ENCODE peak calls at places on chromosomes 16 and 17, in six cellular contexts. A is spleen; T is ovary; Z is astrocyte; S is tibial nerve; F is CD4-positive, CD25-positive, alpha-beta regulatory T cell. L is an unnamed sample.

GRCh38 chr17:82636626-82637598 is 11.3 kb downstream of the WDR45B start:
- DNase-seq in S (no peak), F (no peak), A (no peak), Z (no peak), T (no peak), L (no peak)

GRCh38 chr17:4739122-4740024 is at the start of the genes CXCL16 and ZMYND15:
- DNase-seq in A (peak; percentile 95), Z (peak; percentile 23), F (peak; percentile 44), T (peak; percentile 72), S (no peak), L (no peak)

GRCh38 chr17:32269377-32269776 is 3.7 kb downstream of the RHBDL3 start:
- DNase-seq in A (no peak), F (no peak), S (no peak), Z (no peak), T (no peak), L (no peak)

GRCh38 chr17:72699566-72699965 is 392.9 kb downstream of the SLC39A11 start:
- DNase-seq in S (no peak), T (no peak), Z (peak; percentile 64), A (no peak), F (no peak), L (no peak)

GRCh38 chr17:55607736-55608341 is 96.6 kb upstream of the SMIM36 start:
- DNase-seq in Z (peak; percentile 36), F (no peak), A (no peak), S (peak; percentile 40), T (peak; percentile 87), L (peak; percentile 84)

GRCh38 chr16:88406096-88407041 is 23.6 kb downstream of the ZNF469 start:
- DNase-seq in T (no peak), A (no peak), Z (no peak), F (no peak), S (no peak), L (no peak)

GRCh38 chr16:9666834-9667480 is 515.3 kb downstream of the GRIN2A start:
- DNase-seq in S (no peak), F (no peak), A (no peak), Z (no peak), T (no peak), L (no peak)

GRCh38 chr16:85935957-85936760 is 37.2 kb downstream of the IRF8 start:
- DNase-seq in T (no peak), S (no peak), A (peak; percentile 90), Z (peak; percentile 39), F (peak; percentile 71), L (no peak)

GRCh38 chr16:87426423-87427215 is 34.5 kb downstream of the MAP1LC3B start:
- DNase-seq in F (no peak), T (no peak), A (no peak), S (no peak), Z (no peak), L (no peak)

GRCh38 chr16:53913920-53914319 is 210.0 kb downstream of the FTO start:
- DNase-seq in A (no peak), T (no peak), S (no peak), F (peak; percentile 41), Z (no peak), L (no peak)

GRCh38 chr16:57507414-57508083 is 21.3 kb upstream of the DOK4 start:
- DNase-seq in T (no peak), A (no peak), F (no peak), S (no peak), Z (no peak), L (no peak)

GRCh38 chr17:73620414-73620813 is 23.8 kb downstream of the SDK2 start:
- DNase-seq in S (no peak), F (no peak), Z (no peak), A (no peak), T (no peak), L (no peak)

DNA sequence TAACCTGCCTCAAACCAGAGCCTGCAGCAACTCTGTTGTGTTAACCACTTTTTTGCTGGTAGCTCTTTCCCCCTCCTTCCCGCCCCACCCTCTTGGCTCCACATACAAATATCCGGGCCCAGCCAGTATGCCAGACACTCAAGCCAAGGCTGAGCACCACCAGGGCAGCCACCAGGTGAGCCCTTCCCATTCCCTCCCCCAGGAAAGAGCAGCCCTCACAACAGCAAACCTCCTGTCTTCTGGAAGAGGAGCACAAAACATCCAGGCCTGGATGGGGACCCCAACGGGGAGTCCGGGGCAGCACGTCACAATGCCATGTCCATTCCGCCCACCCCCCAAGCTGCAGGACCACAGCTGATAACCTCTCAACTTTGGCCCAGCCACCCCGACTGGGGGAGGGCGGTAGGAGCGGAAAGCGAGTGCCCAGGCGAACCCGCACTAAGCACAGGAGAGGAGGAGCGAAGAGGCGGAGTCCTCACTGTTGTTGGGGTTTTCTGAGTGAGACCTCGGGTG is 757 bp downstream of the ORMDL3 start:
- DNase-seq in S (no peak), F (peak; percentile 89), A (peak; percentile 89), Z (no peak), T (no peak), L (no peak)
- H3K4me1 ChIP-seq in S (no peaks in the 10 kb centered on the region), F (peaks cover 49% of the 10 kb centered on the region), A (peaks cover 81% of the 10 kb centered on the region), Z (peaks cover 51% of the 10 kb centered on the region), T (peaks cover 6% of the 10 kb centered on the region), L (peaks cover 38% of the 10 kb centered on the region)

DNA sequence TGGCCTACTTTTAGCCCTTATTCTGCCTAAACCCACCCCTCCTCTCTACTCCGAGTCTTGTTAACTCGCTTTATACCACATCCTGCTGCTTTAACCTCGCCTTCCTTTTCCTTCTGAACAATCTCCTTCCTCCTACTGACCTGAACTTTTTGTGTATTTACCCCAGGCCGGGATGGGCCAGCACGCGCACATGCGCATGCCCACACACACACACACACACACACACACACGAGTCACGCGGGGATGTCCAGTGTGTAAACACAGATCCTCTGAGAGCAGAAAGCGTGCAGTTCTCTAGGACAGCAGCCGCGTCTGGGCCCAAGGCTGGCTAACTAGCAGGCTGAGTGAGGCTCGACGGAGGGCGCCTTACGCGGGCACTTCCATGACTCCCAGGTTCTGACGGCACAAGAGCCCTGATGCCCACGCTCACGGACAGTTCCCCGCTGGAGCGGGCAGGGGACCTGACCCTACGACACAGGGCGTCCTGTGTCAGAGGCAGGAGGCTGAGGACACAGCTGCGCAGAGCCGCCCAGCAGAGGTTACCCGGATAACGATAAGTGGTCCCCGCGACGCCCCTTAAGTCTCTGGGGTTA is 610 bp downstream of the PIK3R5 start:
- DNase-seq in F (peak; percentile 79), A (peak; percentile 91), S (no peak), T (no peak), Z (no peak), L (no peak)
- H3K27ac ChIP-seq in F (peak overlapping the region; percentile 87), A (peak overlapping the region; percentile 98), S (no peak overlapping the region), T (no peak overlapping the region), Z (no peak overlapping the region), L (no peak overlapping the region)

GRCh38 chr17:2734939-2735338 is 14.5 kb downstream of the CCDC92B start:
- DNase-seq in F (no peak), Z (no peak), A (no peak), S (no peak), T (no peak), L (no peak)

GRCh38 chr17:2735896-2736295 is 13.6 kb downstream of the CCDC92B start:
- DNase-seq in F (no peak), S (no peak), A (no peak), T (no peak), Z (no peak), L (no peak)

GRCh38 chr17:2731807-2732206 is 17.6 kb downstream of the CCDC92B start:
- DNase-seq in F (no peak), T (no peak), S (no peak), Z (no peak), A (no peak), L (no peak)

GRCh38 chr17:2737693-2738092 is 11.8 kb downstream of the CCDC92B start:
- DNase-seq in Z (no peak), F (no peak), S (no peak), A (no peak), T (no peak), L (no peak)

GRCh38 chr17:2736956-2737355 is 12.5 kb downstream of the CCDC92B start:
- DNase-seq in F (no peak), S (no peak), Z (no peak), A (no peak), T (no peak), L (no peak)
- H3K4me3 ChIP-seq in F (no peak overlapping the region), S (no peak overlapping the region), Z (no peak overlapping the region), A (no peak overlapping the region), T (no peak overlapping the region), L (no peak overlapping the region)

GRCh38 chr16:67246081-67246944 is 968 bp downstream of the FHOD1 start:
- DNase-seq in S (peak; percentile 64), Z (peak; percentile 82), F (peak; percentile 65), A (peak; percentile 93), T (peak; percentile 93), L (peak; percentile 87)

GRCh38 chr16:67246945-67247697 is at the start of gene FHOD1:
- DNase-seq in Z (peak; percentile 81), S (peak; percentile 98), T (peak; percentile 100), A (peak; percentile 99), F (peak; percentile 97), L (peak; percentile 98)

GRCh38 chr16:67245189-67245585 is 2.1 kb downstream of the FHOD1 start:
- DNase-seq in A (peak; percentile 74), F (peak; percentile 8), T (no peak), Z (no peak), S (no peak), L (no peak)

GRCh38 chr16:67244387-67245188 is 2.7 kb downstream of the FHOD1 start:
- DNase-seq in F (peak; percentile 86), S (peak; percentile 47), A (peak; percentile 95), Z (peak; percentile 79), T (no peak), L (peak; percentile 87)

DNA sequence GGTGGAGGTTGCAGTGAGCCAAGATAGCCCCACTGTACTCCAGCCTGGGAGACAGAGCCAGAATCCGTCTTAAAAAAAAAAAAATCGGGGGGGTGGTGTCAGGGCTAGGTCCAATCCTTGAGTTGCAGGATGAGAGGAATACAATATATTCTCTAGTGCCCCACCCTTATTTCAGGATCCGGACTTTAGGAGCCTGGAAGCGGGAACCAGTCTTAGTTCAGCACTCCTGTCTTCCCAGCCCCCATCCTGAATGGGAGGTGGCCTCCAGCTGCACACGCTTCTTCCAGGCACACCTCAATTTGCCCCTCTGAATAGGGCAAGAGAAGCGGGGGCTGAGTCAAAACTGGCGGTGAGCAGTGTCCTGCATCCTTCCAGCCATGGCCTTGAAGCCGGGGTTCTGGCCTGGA is 1.6 kb downstream of the FHOD1 start:
- DNase-seq in T (no peak), A (no peak), Z (no peak), S (no peak), F (no peak), L (no peak)
- H3K4me1 ChIP-seq in T (peaks cover 14% of the 10 kb centered on the region), A (peaks cover 94% of the 10 kb centered on the region), Z (peaks cover 67% of the 10 kb centered on the region), S (no peaks in the 10 kb centered on the region), F (peaks cover 56% of the 10 kb centered on the region), L (peaks cover 81% of the 10 kb centered on the region)

DNA sequence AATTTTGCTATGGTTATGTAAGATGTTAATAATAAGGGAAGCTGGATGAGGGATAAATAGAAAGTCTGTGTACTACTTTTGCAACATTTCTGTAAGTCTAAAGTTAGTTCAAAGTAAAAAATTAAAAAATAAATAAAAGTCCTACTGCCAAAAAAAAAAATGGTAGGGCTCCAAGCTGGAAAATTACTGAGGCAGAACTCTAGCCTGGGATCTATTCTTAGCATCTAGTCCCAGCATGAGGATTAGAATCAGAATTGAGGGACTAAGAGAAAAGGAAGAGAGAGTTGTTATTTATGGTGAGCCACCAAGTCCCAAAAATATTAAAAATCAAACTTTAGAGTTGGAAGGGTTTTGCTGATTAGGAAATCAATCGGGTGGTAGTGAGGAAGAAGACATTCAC is 110.3 kb downstream of the CYB561 start:
- DNase-seq in S (no peak), T (no peak), Z (no peak), A (no peak), F (no peak), L (no peak)
- H3K27ac ChIP-seq in S (no peak overlapping the region), T (no peak overlapping the region), Z (no peak overlapping the region), A (no peak overlapping the region), F (no peak overlapping the region), L (no peak overlapping the region)